ENCODE peak calls at places on chromosomes 6 and 20, in nine cellular contexts. B, U, P, K, Q, C, F, E and R are unnamed samples.

GRCh38 chr6:127641905-127642304 is 64.9 kb downstream of the C6orf58 start:
- DNase-seq in B (no peak), U (peak), P (no peak), K (no peak), Q (no peak), C (peak), F (peak), E (peak), R (no peak)

GRCh38 chr6:95742895-95743294 is 165.6 kb downstream of the MANEA start:
- DNase-seq in B (no peak), U (no peak), P (no peak), K (no peak), Q (no peak), C (no peak), F (no peak), E (no peak), R (no peak)

GRCh38 chr6:109791301-109791700 is 100.2 kb downstream of the FIG4 start:
- DNase-seq in B (no peak), U (peak), P (no peak), K (no peak), Q (no peak), C (no peak), F (no peak), E (no peak), R (no peak)

GRCh38 chr6:1182722-1183521 is 129.0 kb upstream of the FOXQ1 start:
- DNase-seq in B (no peak), U (no peak), P (no peak), K (no peak), Q (no peak), C (no peak), F (no peak), E (no peak), R (no peak)

GRCh38 chr6:13696226-13696625 is 15.4 kb downstream of the RANBP9 start:
- DNase-seq in B (no peak), U (no peak), P (no peak), K (no peak), Q (no peak), C (peak), F (no peak), E (no peak), R (no peak)

GRCh38 chr6:38673397-38674165 is 29.4 kb downstream of the GLO1 start:
- DNase-seq in B (no peak), U (no peak), P (no peak), K (no peak), Q (no peak), C (no peak), F (no peak), E (no peak), R (no peak)

GRCh38 chr6:34095136-34095505 is 50.8 kb downstream of the GRM4 start:
- DNase-seq in B (no peak), U (no peak), P (no peak), K (no peak), Q (no peak), C (no peak), F (no peak), E (no peak), R (no peak)

GRCh38 chr20:59455392-59456341 is 148.7 kb upstream of the PHACTR3 start:
- DNase-seq in B (peak), U (peak), P (no peak), K (no peak), Q (peak), C (peak), F (no peak), E (peak), R (no peak)

GRCh38 chr6:40347571-40348011 is 239.6 kb downstream of the LRFN2 start:
- DNase-seq in B (no peak), U (no peak), P (no peak), K (no peak), Q (no peak), C (no peak), F (no peak), E (no peak), R (no peak)

GRCh38 chr6:37135835-37136694 is 33.9 kb upstream of the PIM1 start:
- DNase-seq in B (no peak), U (no peak), P (no peak), K (no peak), Q (no peak), C (no peak), F (no peak), E (peak), R (no peak)

GRCh38 chr6:37524919-37525318 is 25.2 kb upstream of the CCDC167 start:
- DNase-seq in B (no peak), U (no peak), P (no peak), K (no peak), Q (no peak), C (no peak), F (no peak), E (no peak), R (no peak)

GRCh38 chr6:157269261-157269794 is 54.0 kb downstream of the TMEM242 start:
- DNase-seq in B (peak), U (no peak), P (no peak), K (no peak), Q (peak), C (peak), F (no peak), E (peak), R (no peak)

GRCh38 chr20:24752612-24753011 is 196.5 kb upstream of the CST7 start:
- DNase-seq in B (no peak), U (no peak), P (no peak), K (no peak), Q (no peak), C (no peak), F (no peak), E (no peak), R (no peak)

GRCh38 chr6:35327349-35328027 is 14.9 kb upstream of the PPARD start:
- DNase-seq in B (peak), U (peak), P (peak), K (peak), Q (no peak), C (peak), F (peak), E (peak), R (no peak)

GRCh38 chr6:158322724-158323560 is 10.7 kb downstream of the TULP4 start:
- DNase-seq in B (no peak), U (peak), P (no peak), K (no peak), Q (no peak), C (no peak), F (peak), E (peak), R (no peak)

GRCh38 chr20:54606384-54606783 is 131.0 kb downstream of the DOK5 start:
- DNase-seq in B (no peak), U (no peak), P (no peak), K (no peak), Q (no peak), C (peak), F (no peak), E (no peak), R (no peak)

GRCh38 chr6:134379086-134379485 is 61.2 kb upstream of the SGK1 start:
- DNase-seq in B (peak), U (no peak), P (no peak), K (peak), Q (peak), C (no peak), F (peak), E (no peak), R (no peak)

GRCh38 chr6:89681983-89682564 is 43.5 kb upstream of the LYRM2 start:
- DNase-seq in B (no peak), U (no peak), P (no peak), K (no peak), Q (no peak), C (no peak), F (no peak), E (no peak), R (no peak)

GRCh38 chr20:24051160-24051559 is 62.6 kb upstream of the GGTLC1 start:
- DNase-seq in B (no peak), U (no peak), P (no peak), K (no peak), Q (no peak), C (no peak), F (no peak), E (no peak), R (no peak)

GRCh38 chr20:63969851-63970713 is at the start of gene ZNF512B:
- DNase-seq in B (peak), U (peak), P (peak), K (peak), Q (peak), C (peak), F (peak), E (peak), R (no peak)

GRCh38 chr6:159257846-159258245 is 88.6 kb downstream of the FNDC1 start:
- DNase-seq in B (no peak), U (no peak), P (no peak), K (no peak), Q (no peak), C (no peak), F (no peak), E (peak), R (no peak)

GRCh38 chr6:156638581-156638980 is 138.6 kb upstream of the ARID1B start:
- DNase-seq in B (no peak), U (no peak), P (no peak), K (no peak), Q (no peak), C (no peak), F (no peak), E (no peak), R (no peak)

GRCh38 chr6:12293234-12293930 is 3.2 kb downstream of the EDN1 start:
- DNase-seq in B (no peak), U (no peak), P (no peak), K (no peak), Q (no peak), C (no peak), F (no peak), E (no peak), R (no peak)